ENCODE peak calls at places on chromosomes 13 and 19, in eight cellular contexts. M is psoas muscle, A is pancreas, Q is ovary, J is thoracic aorta, Z is uterus, X is Panc1, P is heart right ventricle. V is an unnamed sample.

GRCh38 chr13:23472189-23472588 is 38.7 kb upstream of the SACS start:
- DNase-seq in M (no peak), A (no peak), Q (no peak), J (no peak), Z (no peak), X (no peak), P (no peak), V (no peak)

GRCh38 chr19:51240866-51241265 is 10.0 kb upstream of the SIGLECL1 start:
- DNase-seq in M (no peak), A (no peak), Q (no peak), J (no peak), Z (no peak), X (no peak), P (no peak), V (no peak)

GRCh38 chr13:74289130-74289529 is 154.9 kb upstream of the KLF12 start:
- DNase-seq in M (no peak), A (no peak), Q (no peak), J (no peak), Z (no peak), X (no peak), P (no peak), V (no peak)

GRCh38 chr13:19267746-19268145 is 86.1 kb upstream of the TUBA3C start:
- DNase-seq in M (no peak), A (no peak), Q (no peak), J (no peak), Z (no peak), X (no peak), P (no peak), V (no peak)

GRCh38 chr19:1428738-1429391 is 9.3 kb upstream of the RPS15 start:
- DNase-seq in M (no peak), A (no peak), Q (no peak), J (no peak), Z (no peak), X (no peak), P (no peak), V (no peak)

GRCh38 chr19:1461862-1462261 is 11.9 kb downstream of the APC2 start:
- DNase-seq in M (no peak), A (no peak), Q (no peak), J (no peak), Z (no peak), X (no peak), P (no peak), V (no peak)

GRCh38 chr19:1393841-1394240 is 7.5 kb downstream of the GAMT start:
- DNase-seq in M (no peak), A (no peak), Q (no peak), J (no peak), Z (no peak), X (no peak), P (no peak), V (no peak)

GRCh38 chr19:35222373-35223005 is 6.0 kb downstream of the FAM187B start:
- DNase-seq in M (no peak), A (no peak), Q (no peak), J (no peak), Z (no peak), X (no peak), P (no peak), V (no peak)

GRCh38 chr13:111531505-111531904 is 211.1 kb downstream of the TEX29 start:
- DNase-seq in M (no peak), A (no peak), Q (no peak), J (no peak), Z (no peak), X (no peak), P (no peak), V (no peak)

GRCh38 chr19:12703056-12703455 is 6.6 kb upstream of the FBXW9 start:
- DNase-seq in M (no peak), A (no peak), Q (no peak), J (no peak), Z (no peak), X (no peak), P (no peak), V (no peak)

DNA sequence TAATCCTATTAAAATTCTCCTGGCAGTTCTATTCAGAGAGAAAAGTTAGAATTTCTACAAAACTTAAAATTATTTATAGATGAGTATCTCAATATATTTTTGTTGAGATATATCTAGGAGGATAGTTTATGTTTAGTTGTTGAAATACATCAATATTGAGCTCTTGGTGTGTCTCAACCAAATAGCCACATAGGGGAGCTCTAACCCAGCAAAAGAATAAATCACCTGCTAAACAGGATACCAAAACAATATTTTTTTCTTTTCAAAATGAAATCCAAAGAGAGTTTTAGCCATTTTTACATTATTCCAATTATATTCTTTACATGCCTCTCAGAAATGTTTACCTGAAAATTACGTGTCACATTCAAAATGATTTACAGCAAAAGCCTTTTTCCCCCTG is 954.7 kb downstream of the SLITRK6 start:
- DNase-seq in M (no peak), A (no peak), Q (no peak), J (no peak), Z (no peak), X (no peak), P (no peak), V (no peak)
- TF ChIP-seq CTCF in M (no peak), A (no peak), Q (no peak), J (no peak), Z (no peak), X (peak), P (peak), V (no peak)

DNA sequence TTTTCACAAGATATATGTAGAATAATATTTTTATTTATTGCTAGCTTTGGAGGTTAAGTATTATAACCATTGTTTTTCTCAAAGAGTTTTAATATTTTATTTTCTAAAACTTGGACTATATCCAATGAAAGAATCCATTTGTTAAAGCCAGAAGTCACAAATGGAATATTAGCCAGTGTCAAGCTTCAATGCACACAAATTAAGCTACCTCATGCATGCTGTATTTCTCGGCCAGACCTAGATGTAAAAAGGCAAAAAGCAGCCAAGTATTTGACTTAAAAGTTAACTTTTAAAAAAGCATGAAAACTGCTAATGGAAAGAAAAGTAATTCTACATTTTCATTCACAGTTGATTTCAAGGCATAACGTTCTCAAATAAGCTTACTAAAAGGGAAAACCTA is 160.0 kb upstream of the ATXN8OS start:
- DNase-seq in M (no peak), A (no peak), Q (no peak), J (no peak), Z (no peak), X (no peak), P (no peak), V (no peak)
- H3K27ac ChIP-seq in M (no peak), A (no peak), Q (no peak), J (no peak), Z (no peak), X (no peak), P (no peak), V (no peak)

GRCh38 chr19:5097331-5097930 is 128.5 kb downstream of the KDM4B start:
- DNase-seq in M (no peak), A (no peak), Q (no peak), J (no peak), Z (no peak), X (no peak), P (no peak), V (no peak)

GRCh38 chr19:5097959-5098623 is 129.2 kb downstream of the KDM4B start:
- DNase-seq in M (no peak), A (peak), Q (no peak), J (no peak), Z (no peak), X (no peak), P (no peak), V (no peak)

GRCh38 chr19:5101871-5102270 is 133.0 kb downstream of the KDM4B start:
- DNase-seq in M (no peak), A (no peak), Q (no peak), J (no peak), Z (no peak), X (no peak), P (no peak), V (no peak)

GRCh38 chr19:5098646-5099045 is 129.7 kb downstream of the KDM4B start:
- DNase-seq in M (no peak), A (no peak), Q (no peak), J (no peak), Z (no peak), X (no peak), P (no peak), V (no peak)

GRCh38 chr19:5099822-5100221 is 130.9 kb downstream of the KDM4B start:
- DNase-seq in M (no peak), A (no peak), Q (no peak), J (no peak), Z (no peak), X (no peak), P (no peak), V (no peak)
- H3K4me3 ChIP-seq in M (no peak), A (no peak), Q (no peak), J (no peak), Z (no peak), X (no peak), P (no peak), V (no peak)

GRCh38 chr19:14136509-14137281 is at the start of gene ASF1B:
- DNase-seq in M (peak), A (peak), Q (peak), J (peak), Z (peak), X (peak), P (peak), V (peak)
- TF ChIP-seq CTCF in M (peak), A (peak), Q (peak), J (peak), Z (peak), X (peak), P (peak), V (peak)

DNA sequence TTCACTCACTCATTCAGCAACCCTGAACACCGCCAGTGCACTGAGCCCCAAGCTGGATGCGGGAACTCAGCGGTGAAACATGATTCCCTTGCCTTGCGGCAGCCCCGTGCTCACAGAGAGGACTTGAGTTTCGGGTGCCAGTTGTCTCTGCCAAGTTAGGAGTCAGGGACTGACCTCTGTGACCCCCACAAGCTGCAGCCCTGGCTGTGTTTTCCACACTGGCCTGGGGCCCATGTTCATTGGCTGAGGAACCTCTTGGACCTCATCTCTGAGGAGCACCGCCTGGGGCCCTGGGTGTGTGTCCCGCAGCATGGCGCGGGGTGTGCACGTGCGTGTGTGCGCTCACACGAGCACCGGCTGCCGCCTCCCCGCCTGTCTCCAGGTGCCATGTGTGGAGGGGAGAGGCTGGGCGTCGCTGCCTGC is 31.0 kb downstream of the CAPN12 start:
- DNase-seq in M (peak), A (peak), Q (peak), J (no peak), Z (peak), X (no peak), P (peak), V (peak)
- H3K27ac ChIP-seq in M (peak), A (no peak), Q (no peak), J (peak), Z (peak), X (peak), P (peak), V (peak)

GRCh38 chr19:6587093-6587820 is 3.7 kb downstream of the CD70 start:
- DNase-seq in M (no peak), A (no peak), Q (no peak), J (no peak), Z (no peak), X (no peak), P (no peak), V (no peak)
- H3K4me3 ChIP-seq in M (no peak), A (no peak), Q (no peak), J (peak), Z (no peak), X (peak), P (no peak), V (peak)

DNA sequence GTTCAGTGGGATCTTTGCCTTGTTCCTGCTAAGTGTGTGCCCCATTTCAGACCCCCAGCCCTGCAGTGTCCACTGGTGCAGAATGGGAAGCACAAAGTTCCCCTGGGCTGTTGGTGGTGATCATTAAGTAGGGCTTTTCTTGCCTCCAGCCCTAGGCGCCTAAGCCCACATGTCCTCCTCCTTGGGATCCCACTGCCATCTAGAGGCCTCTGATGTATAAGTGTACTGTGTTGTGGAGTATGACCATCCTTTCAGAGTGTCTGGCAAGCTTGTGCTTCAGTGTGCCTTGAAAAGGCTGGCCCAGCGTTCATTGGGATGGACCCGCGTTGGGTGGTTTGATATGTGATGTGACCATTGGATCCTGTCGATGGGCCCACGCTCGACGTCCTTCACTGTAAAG is 71.2 kb downstream of the WASF3 start:
- DNase-seq in M (no peak), A (no peak), Q (no peak), J (no peak), Z (no peak), X (no peak), P (no peak), V (no peak)
- TF ChIP-seq CTCF in M (no peak), A (no peak), Q (no peak), J (no peak), Z (no peak), X (peak), P (no peak), V (no peak)

DNA sequence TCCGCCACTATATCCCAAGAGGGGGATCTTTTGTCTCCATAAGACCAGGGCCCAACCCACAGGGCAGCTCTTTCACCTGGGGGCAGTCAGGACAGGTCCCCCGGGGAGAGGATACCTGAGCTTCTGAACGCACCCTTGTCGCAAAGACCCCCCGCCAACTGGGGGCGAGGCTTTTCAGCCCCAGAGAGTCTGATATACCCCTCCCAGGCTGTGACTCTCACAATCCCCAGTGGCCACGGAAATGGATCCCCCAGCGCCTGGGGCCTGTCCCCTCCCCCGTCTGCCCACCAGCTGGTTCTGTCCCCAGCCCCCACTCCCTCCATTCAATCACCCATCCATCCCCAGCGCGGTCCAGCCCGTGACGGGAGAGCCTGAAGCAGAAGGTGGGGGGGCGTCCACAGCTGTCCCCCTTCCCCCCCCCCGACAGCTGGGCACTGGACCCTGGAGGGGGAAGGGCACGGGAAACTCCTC is 858 bp downstream of the DOCK6 start:
- DNase-seq in M (no peak), A (no peak), Q (peak), J (no peak), Z (no peak), X (no peak), P (no peak), V (no peak)
- H3K27ac ChIP-seq in M (peak), A (peak), Q (peak), J (no peak), Z (peak), X (peak), P (peak), V (peak)

DNA sequence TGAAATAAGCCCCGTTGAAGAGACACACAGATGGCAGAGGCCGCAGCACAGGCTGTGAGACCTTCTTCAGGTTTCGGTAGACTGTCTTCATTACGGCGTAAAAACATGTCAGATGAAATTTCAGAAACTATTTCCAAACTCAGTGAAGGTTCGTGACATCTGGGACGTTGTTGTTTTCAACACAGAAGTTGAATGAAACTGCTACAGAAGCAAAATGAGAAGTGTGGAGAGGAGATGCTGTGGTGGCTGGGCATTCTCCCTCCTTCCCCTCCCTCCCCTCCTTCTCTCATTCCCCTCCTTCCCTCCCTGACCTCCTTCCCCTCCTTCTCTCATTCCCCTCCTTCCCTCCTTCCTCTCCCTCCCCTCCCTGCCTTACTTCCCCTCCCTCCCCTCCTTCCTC is 113.6 kb downstream of the ATP11A start:
- DNase-seq in M (no peak), A (no peak), Q (no peak), J (no peak), Z (no peak), X (no peak), P (no peak), V (no peak)
- H3K4me3 ChIP-seq in M (no peak), A (no peak), Q (no peak), J (no peak), Z (no peak), X (no peak), P (no peak), V (no peak)

V was measured in heart left ventricle.